ENCODE peak calls at places on chromosomes 4 and X, in seven cellular contexts. Y, Q, A, M, R, X and E are unnamed samples.

GRCh38 chrX:1468250-1468772 is 15.6 kb upstream of the ASMTL start:
- DNase-seq in Q (peak), X (peak), R (peak), A (no peak), M (no peak), Y (peak), E (peak)

GRCh38 chrX:82335772-82336171 is 1133.9 kb downstream of the SH3BGRL start:
- DNase-seq in X (no peak), M (no peak), Q (peak), A (no peak), R (no peak), Y (no peak), E (no peak)

GRCh38 chr4:8835521-8836365 is 35.9 kb downstream of the HMX1 start:
- DNase-seq in M (no peak), R (no peak), Q (peak), Y (no peak), A (no peak), X (no peak), E (no peak)

GRCh38 chrX:71128166-71128833 is 9.9 kb downstream of the MED12 start:
- DNase-seq in R (no peak), X (no peak), Y (no peak), A (no peak), M (no peak), Q (peak), E (no peak)

GRCh38 chr4:77618383-77619241 is 13.0 kb downstream of the CXCL13 start:
- DNase-seq in A (peak), Q (peak), R (peak), M (no peak), X (peak), Y (peak), E (no peak)

GRCh38 chrX:27815209-27815608 is 7.4 kb downstream of the MAGEB10 start:
- DNase-seq in M (no peak), Q (no peak), R (no peak), Y (no peak), X (no peak), A (no peak), E (no peak)

GRCh38 chr4:103100691-103101090 is 1.1 kb upstream of the BDH2 start:
- DNase-seq in Y (no peak), M (no peak), R (no peak), A (no peak), X (no peak), Q (peak), E (no peak)

GRCh38 chr4:147103403-147103946 is 157.8 kb upstream of the TTC29 start:
- DNase-seq in X (peak), Y (peak), M (peak), Q (peak), R (no peak), A (no peak), E (no peak)

GRCh38 chr4:150126201-150126879 is 48.1 kb downstream of the DCLK2 start:
- DNase-seq in Q (no peak), R (no peak), A (no peak), Y (no peak), X (no peak), M (no peak), E (no peak)

GRCh38 chr4:61923179-61923578 is 723.1 kb downstream of the ADGRL3 start:
- DNase-seq in M (no peak), A (no peak), X (no peak), R (no peak), Y (no peak), Q (no peak), E (no peak)

GRCh38 chr4:176002007-176002623 is 63.5 kb upstream of the WDR17 start:
- DNase-seq in X (peak), Y (no peak), M (no peak), R (no peak), A (peak), Q (peak), E (peak)

GRCh38 chr4:110778526-110778925 is 155.6 kb upstream of the PITX2 start:
- DNase-seq in R (no peak), M (no peak), Y (no peak), Q (no peak), X (no peak), A (no peak), E (no peak)

GRCh38 chr4:38060829-38061431 is 100.7 kb downstream of the PTTG2 start:
- DNase-seq in M (no peak), Q (peak), R (no peak), A (no peak), X (no peak), Y (no peak), E (no peak)

GRCh38 chr4:121789470-121789869 is 11.7 kb upstream of the EXOSC9 start:
- DNase-seq in M (no peak), Q (no peak), A (no peak), Y (no peak), R (no peak), X (no peak), E (no peak)

GRCh38 chr4:53558981-53559620 is 32.2 kb downstream of the LNX1 start:
- DNase-seq in R (no peak), A (no peak), Q (no peak), X (no peak), M (no peak), Y (no peak), E (no peak)

GRCh38 chr4:7832331-7832730 is 107.3 kb downstream of the AFAP1 start:
- DNase-seq in X (no peak), R (no peak), M (no peak), Y (no peak), Q (no peak), A (no peak), E (no peak)

GRCh38 chr4:173218411-173219125 is 50.0 kb downstream of the GALNT7 start:
- DNase-seq in Q (no peak), X (peak), M (peak), Y (no peak), R (no peak), A (no peak), E (no peak)

GRCh38 chr4:20356565-20356964 is 104.9 kb downstream of the SLIT2 start:
- DNase-seq in A (peak), Y (peak), R (no peak), Q (no peak), M (no peak), X (peak), E (no peak)

GRCh38 chr4:84750260-84750955 is 167.5 kb downstream of the CDS1 start:
- DNase-seq in Q (no peak), A (peak), M (peak), Y (peak), X (peak), R (peak), E (no peak)

GRCh38 chr4:21768349-21769310 is 179.9 kb downstream of the KCNIP4 start:
- DNase-seq in R (no peak), A (peak), M (no peak), Q (peak), Y (peak), X (peak), E (no peak)

GRCh38 chr4:74874785-74875367 is 58.0 kb upstream of the PARM1 start:
- DNase-seq in X (peak), Q (peak), Y (peak), A (peak), M (peak), R (peak), E (no peak)

GRCh38 chr4:145988628-145989027 is 50.0 kb upstream of the ZNF827 start:
- DNase-seq in Y (no peak), Q (no peak), M (no peak), A (no peak), X (no peak), R (no peak), E (no peak)

GRCh38 chrX:65690057-65690855 is 22.8 kb downstream of the MSN start:
- DNase-seq in M (no peak), Q (no peak), A (no peak), X (peak), R (no peak), Y (no peak), E (no peak)

GRCh38 chrX:102902355-102902754 is 34.7 kb upstream of the RAB40AL start:
- DNase-seq in Y (no peak), X (no peak), Q (no peak), R (no peak), A (no peak), M (no peak), E (no peak)

GRCh38 chrX:155766321-155766720 is 114.8 kb upstream of the VAMP7 start:
- DNase-seq in A (no peak), X (no peak), Q (no peak), M (no peak), Y (no peak), R (no peak), E (no peak)

GRCh38 chr4:94469221-94469784 is 17.6 kb downstream of the PDLIM5 start:
- DNase-seq in R (no peak), M (no peak), Y (no peak), Q (no peak), A (no peak), X (no peak), E (no peak)